ENCODE peak calls at places on chromosomes 13 and 19, in six cellular contexts. A is activated CD4-positive, alpha-beta T cell treated with anti-CD3 and anti-CD28 coated beads for 24 hours; N is M059J; H is effector memory CD4-positive, alpha-beta T cell; V is neural crest cell; J is NCI-H748 treated with DMSO at 0.1 percent for 48 hours. G is an unnamed sample.

GRCh38 chr13:57627663-57628062 is 3.9 kb upstream of the PCDH17 start:
- DNase-seq in J (peak; percentile 50), H (no peak), V (no peak), N (peak; percentile 19), A (no peak), G (no peak)

GRCh38 chr19:41205995-41206394 is 13.0 kb downstream of the CYP2S1 start:
- DNase-seq in N (peak; percentile 38), J (no peak), V (no peak), A (no peak), H (no peak), G (no peak)

GRCh38 chr13:21800847-21801616 is 130.2 kb downstream of the FGF9 start:
- DNase-seq in V (no peak), A (no peak), H (no peak), N (peak; percentile 5), J (no peak), G (no peak)

GRCh38 chr13:30871713-30872029 is 34.4 kb upstream of the MEDAG start:
- DNase-seq in A (no peak), J (no peak), V (no peak), N (no peak), H (no peak), G (no peak)

GRCh38 chr19:11191273-11191755 is 6.0 kb downstream of the KANK2 start:
- DNase-seq in V (no peak), A (no peak), J (no peak), H (no peak), N (peak; percentile 82), G (peak; percentile 59)

GRCh38 chr13:94115054-94115453 is 364.4 kb downstream of the DCT start:
- DNase-seq in V (no peak), H (no peak), J (no peak), N (no peak), A (no peak), G (no peak)

GRCh38 chr13:113182046-113182445 is 23.6 kb downstream of the PROZ start:
- DNase-seq in N (peak; percentile 25), A (no peak), H (no peak), J (no peak), V (no peak), G (no peak)

GRCh38 chr13:77696006-77696862 is 1.3 kb upstream of the SLAIN1 start:
- DNase-seq in A (no peak), V (no peak), H (peak; percentile 10), N (no peak), J (no peak), G (no peak)

GRCh38 chr19:1122972-1123363 is 19.2 kb downstream of the GPX4 start:
- DNase-seq in A (no peak), V (peak; percentile 73), N (no peak), J (no peak), H (no peak), G (peak; percentile 40)

GRCh38 chr19:51188227-51188559 is 36.7 kb upstream of the CD33 start:
- DNase-seq in J (no peak), H (no peak), A (no peak), V (no peak), N (no peak), G (no peak)

GRCh38 chr13:27559714-27560113 is 60.6 kb downstream of the LNX2 start:
- DNase-seq in H (no peak), V (no peak), J (no peak), A (no peak), N (no peak), G (no peak)

GRCh38 chr19:10013834-10014618 is 743 bp downstream of the RDH8 start:
- DNase-seq in N (no peak), J (no peak), V (no peak), A (no peak), H (no peak), G (no peak)

GRCh38 chr19:47315125-47315821 is 5.6 kb downstream of the C5AR1 start:
- DNase-seq in V (no peak), N (peak; percentile 93), A (peak; percentile 30), J (no peak), H (no peak), G (peak; percentile 83)

G was measured in GM04504.